ENCODE peak calls at places on chromosomes 16 and 17, in six cellular contexts. O, U, S, W, V and H are unnamed samples. For H3K4me1 and H3K27me3, the result is how much of the 10 kb centered on the place peaks cover.

GRCh38 chr16:88454315-88455057 is 1.4 kb downstream of the ZFPM1 start:
- DNase-seq in O (no peak), U (no peak), S (no peak), W (no peak), V (peak), H (no peak)

GRCh38 chr16:22874394-22874793 is 60.4 kb downstream of the HS3ST2 start:
- DNase-seq in O (no peak), U (no peak), S (no peak), W (no peak), V (no peak), H (no peak)

GRCh38 chr17:75771334-75772281 is 6.6 kb upstream of the GALK1 start:
- DNase-seq in O (peak), U (peak), S (peak), W (no peak), V (no peak), H (no peak)

GRCh38 chr16:29024280-29024679 is 39.4 kb downstream of the LAT start:
- DNase-seq in O (no peak), U (no peak), S (peak), W (no peak), V (no peak), H (no peak)

GRCh38 chr16:80754479-80754878 is 49.9 kb downstream of the CDYL2 start:
- DNase-seq in O (no peak), U (no peak), S (no peak), W (no peak), V (no peak), H (no peak)

GRCh38 chr16:29678691-29679267 is at the start of gene QPRT:
- DNase-seq in O (no peak), U (peak), S (no peak), W (peak), V (no peak), H (peak)

GRCh38 chr17:80594666-80595269 is 50.1 kb downstream of the RPTOR start:
- DNase-seq in O (no peak), U (no peak), S (no peak), W (peak), V (no peak), H (no peak)

GRCh38 chr17:16407911-16408588 is 7.3 kb upstream of the TRPV2 start:
- DNase-seq in O (no peak), U (peak), S (peak), W (peak), V (no peak), H (peak)

GRCh38 chr16:79066621-79067020 is 533.9 kb downstream of the MAF start:
- DNase-seq in O (no peak), U (peak), S (no peak), W (no peak), V (no peak), H (no peak)

GRCh38 chr16:53576228-53576627 is 73.2 kb upstream of the AKTIP start:
- DNase-seq in O (no peak), U (no peak), S (no peak), W (no peak), V (no peak), H (no peak)

GRCh38 chr16:88783391-88784073 is 1.5 kb downstream of the PIEZO1 start:
- DNase-seq in O (no peak), U (peak), S (no peak), W (no peak), V (no peak), H (no peak)

GRCh38 chr16:4110680-4111079 is 5.6 kb downstream of the ADCY9 start:
- DNase-seq in O (no peak), U (no peak), S (no peak), W (no peak), V (no peak), H (no peak)

DNA sequence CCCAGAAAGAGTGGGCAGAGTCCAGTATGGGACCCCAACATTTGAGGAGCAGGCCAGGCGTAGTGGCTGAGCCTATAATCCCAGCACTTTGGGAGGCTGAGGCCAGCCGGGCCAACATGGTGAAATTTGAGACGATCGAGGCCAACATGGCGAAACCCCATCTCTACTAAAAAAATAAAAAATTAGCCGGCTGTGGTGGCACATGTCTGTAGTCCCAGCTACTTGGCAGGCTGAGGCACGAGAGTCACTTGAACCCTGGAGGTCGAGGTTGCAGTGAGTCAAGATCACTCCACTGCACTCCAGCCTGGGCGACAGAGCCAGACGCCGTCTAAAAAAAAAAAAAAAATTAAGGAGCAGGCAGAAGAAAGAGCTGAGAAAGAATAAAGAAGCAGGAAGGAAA is 6.0 kb upstream of the DNAI2 start:
- DNase-seq in O (no peak), U (peak), S (no peak), W (no peak), V (no peak), H (no peak)
- H3K4me1 ChIP-seq in O (under half), U (under half), S (under half), W (under half), V (under half), H (under half)

GRCh38 chr16:55328611-55329569 is 4.9 kb downstream of the IRX6 start:
- DNase-seq in O (no peak), U (no peak), S (no peak), W (no peak), V (no peak), H (no peak)

GRCh38 chr16:55330726-55331647 is 7.0 kb downstream of the IRX6 start:
- DNase-seq in O (no peak), U (no peak), S (no peak), W (no peak), V (no peak), H (no peak)

GRCh38 chr16:55326261-55326802 is 2.3 kb downstream of the IRX6 start:
- DNase-seq in O (no peak), U (no peak), S (no peak), W (no peak), V (no peak), H (no peak)

GRCh38 chr16:55331648-55332185 is 7.7 kb downstream of the IRX6 start:
- DNase-seq in O (no peak), U (no peak), S (no peak), W (peak), V (no peak), H (no peak)

GRCh38 chr16:55329791-55330190 is 5.8 kb downstream of the IRX6 start:
- DNase-seq in O (no peak), U (no peak), S (no peak), W (no peak), V (no peak), H (no peak)
- H3K27me3 ChIP-seq in O (under half), U (half or more), S (under half), W (under half), V (under half), H (under half)

GRCh38 chr16:90020260-90020837 is 1.1 kb upstream of the DBNDD1 start:
- DNase-seq in O (no peak), U (no peak), S (no peak), W (no peak), V (no peak), H (no peak)
- H3K4me3 ChIP-seq in O (no peak), U (no peak), S (no peak), W (peak), V (no peak), H (peak)

GRCh38 chr16:70682239-70683145 is 3.4 kb downstream of the MTSS2 start:
- DNase-seq in O (no peak), U (no peak), S (peak), W (no peak), V (no peak), H (no peak)
- H3K4me1 ChIP-seq in O (under half), U (half or more), S (under half), W (under half), V (under half), H (under half)

GRCh38 chr16:56607675-56608042 is 725 bp upstream of the MT2A start:
- DNase-seq in O (no peak), U (no peak), S (no peak), W (no peak), V (no peak), H (no peak)
- H3K27me3 ChIP-seq in O (under half), U (under half), S (under half), W (under half), V (under half), H (under half)

GRCh38 chr17:77451894-77452852 is 311.4 kb downstream of the SEC14L1 start:
- DNase-seq in O (peak), U (peak), S (peak), W (peak), V (no peak), H (no peak)
- H3K4me3 ChIP-seq in O (peak), U (no peak), S (peak), W (peak), V (peak), H (no peak)

GRCh38 chr16:81808933-81809480 is 29.9 kb downstream of the PLCG2 start:
- DNase-seq in O (no peak), U (no peak), S (no peak), W (no peak), V (no peak), H (no peak)

GRCh38 chr16:81809567-81809966 is 30.5 kb downstream of the PLCG2 start:
- DNase-seq in O (no peak), U (no peak), S (no peak), W (no peak), V (no peak), H (no peak)

GRCh38 chr16:81810361-81810760 is 31.3 kb downstream of the PLCG2 start:
- DNase-seq in O (no peak), U (no peak), S (no peak), W (no peak), V (no peak), H (no peak)

GRCh38 chr16:81806696-81807095 is 27.6 kb downstream of the PLCG2 start:
- DNase-seq in O (no peak), U (no peak), S (no peak), W (no peak), V (no peak), H (no peak)

GRCh38 chr16:81807767-81808166 is 28.7 kb downstream of the PLCG2 start:
- DNase-seq in O (no peak), U (no peak), S (no peak), W (no peak), V (no peak), H (no peak)
- H3K4me1 ChIP-seq in O (under half), U (under half), S (under half), W (under half), V (under half), H (under half)

DNA sequence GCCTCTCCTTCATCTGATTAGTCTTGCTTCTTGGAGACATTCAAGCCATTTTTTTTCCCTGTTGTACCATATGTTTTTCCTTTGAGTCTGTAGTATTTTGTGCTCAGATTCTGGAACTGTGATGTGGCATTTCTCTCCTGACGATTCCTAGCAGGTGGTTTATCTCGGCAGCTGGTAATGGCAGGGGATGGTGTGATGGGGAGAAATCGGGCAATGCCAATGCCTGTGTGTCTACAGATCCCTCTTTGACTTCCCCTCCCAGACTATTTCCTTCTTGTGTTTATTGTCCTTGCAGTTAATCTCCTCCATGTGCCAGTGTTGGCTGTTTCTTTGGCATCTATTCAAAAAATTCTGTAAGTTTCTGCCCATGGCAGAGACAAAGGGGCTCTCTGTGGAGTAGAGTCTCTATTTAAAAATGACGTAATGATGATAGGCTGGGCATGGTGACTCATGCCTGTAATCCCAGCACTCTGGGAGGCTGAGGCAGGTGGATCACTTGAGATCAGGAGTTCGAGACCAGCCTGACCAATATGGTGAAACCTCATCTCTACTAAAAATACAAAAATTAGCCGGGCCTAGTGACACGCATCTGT is 90.1 kb upstream of the ERCC4 start:
- DNase-seq in O (no peak), U (no peak), S (no peak), W (peak), V (no peak), H (no peak)
- H3K27me3 ChIP-seq in O (under half), U (under half), S (under half), W (under half), V (under half), H (under half)

DNA sequence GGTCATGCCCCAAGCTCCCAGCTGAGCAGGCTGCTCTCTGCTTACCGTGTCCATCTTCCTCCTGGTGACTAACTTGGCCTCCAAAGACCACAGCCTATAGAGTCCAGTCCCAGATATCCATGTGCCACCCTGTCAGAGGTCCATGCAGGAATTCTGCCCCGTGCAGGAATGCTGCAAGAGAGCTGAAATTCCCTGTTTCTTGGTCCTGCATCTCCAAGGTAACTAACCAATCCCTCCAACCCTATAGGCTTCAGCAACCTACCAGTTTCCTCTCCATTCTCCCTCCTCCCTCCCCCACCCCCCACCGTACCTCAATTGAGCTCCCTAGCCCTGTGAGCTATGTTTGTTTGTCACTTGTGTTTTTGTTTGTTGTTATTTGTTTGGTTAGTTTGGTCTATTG is 9.6 kb upstream of the MKS1 start:
- DNase-seq in O (no peak), U (no peak), S (no peak), W (no peak), V (no peak), H (no peak)
- H3K4me3 ChIP-seq in O (no peak), U (no peak), S (no peak), W (no peak), V (no peak), H (no peak)

GRCh38 chr17:64328875-64329405 is 61.7 kb downstream of the PECAM1 start:
- DNase-seq in O (no peak), U (no peak), S (no peak), W (no peak), V (no peak), H (no peak)

GRCh38 chr17:64328036-64328874 is 62.4 kb downstream of the PECAM1 start:
- DNase-seq in O (no peak), U (no peak), S (no peak), W (no peak), V (no peak), H (no peak)

GRCh38 chr17:64327201-64327930 is 63.3 kb downstream of the PECAM1 start:
- DNase-seq in O (no peak), U (no peak), S (no peak), W (no peak), V (no peak), H (no peak)

GRCh38 chr17:64331366-64331765 is 59.3 kb downstream of the PECAM1 start:
- DNase-seq in O (no peak), U (no peak), S (no peak), W (no peak), V (no peak), H (no peak)

DNA sequence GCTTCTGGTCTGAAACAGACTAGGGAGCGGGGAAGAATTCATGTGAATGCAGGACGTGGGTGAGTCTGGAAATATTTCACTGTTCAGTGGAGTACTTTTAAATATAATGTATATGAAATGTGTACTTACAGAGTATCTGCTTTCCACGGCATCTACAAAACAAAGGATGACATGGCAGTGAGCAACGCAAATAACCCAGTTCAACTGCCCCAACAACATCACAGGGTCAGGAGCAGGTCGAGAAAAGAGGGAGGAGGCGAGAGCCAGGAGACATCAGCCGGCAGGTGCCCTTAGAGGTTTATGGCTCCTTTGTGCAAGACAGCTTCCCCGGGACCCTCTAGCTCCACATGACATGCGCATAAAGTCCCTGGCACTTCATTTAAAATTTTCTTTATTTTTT is 61.1 kb downstream of the PECAM1 start:
- DNase-seq in O (no peak), U (no peak), S (no peak), W (no peak), V (no peak), H (no peak)
- H3K4me1 ChIP-seq in O (under half), U (under half), S (under half), W (under half), V (under half), H (under half)